ENCODE peak calls at places on chromosomes 12 and 14, in five cellular contexts. One of them, this sample, is unnamed.

GRCh38 chr14:103858063-103858820 is 10.9 kb upstream of the PPP1R13B start:
- DNase-seq in Peyer's patch: no peak
- DNase-seq in ovary: no peak
- DNase-seq in psoas muscle: no peak
- DNase-seq in heart left ventricle: no peak
- DNase-seq in this sample: no peak

GRCh38 chr12:50567926-50568325 is 63.1 kb downstream of the DIP2B start:
- DNase-seq in psoas muscle: no peak
- DNase-seq in Peyer's patch: no peak
- DNase-seq in heart left ventricle: no peak
- DNase-seq in ovary: no peak
- DNase-seq in this sample: no peak

GRCh38 chr12:129870146-129870545 is 33.7 kb downstream of the TMEM132D start:
- DNase-seq in Peyer's patch: no peak
- DNase-seq in ovary: no peak
- DNase-seq in heart left ventricle: no peak
- DNase-seq in psoas muscle: no peak
- DNase-seq in this sample: no peak

GRCh38 chr12:127273621-127274020 is 993.3 kb upstream of the TMEM132C start:
- DNase-seq in psoas muscle: no peak
- DNase-seq in Peyer's patch: no peak
- DNase-seq in heart left ventricle: no peak
- DNase-seq in ovary: no peak
- DNase-seq in this sample: no peak

GRCh38 chr12:123995023-123995422 is 22.0 kb downstream of the ZNF664 start:
- DNase-seq in psoas muscle: no peak
- DNase-seq in ovary: no peak
- DNase-seq in heart left ventricle: no peak
- DNase-seq in Peyer's patch: no peak
- DNase-seq in this sample: no peak

GRCh38 chr12:107200394-107200793 is 107.0 kb upstream of the CRY1 start:
- DNase-seq in ovary: no peak
- DNase-seq in heart left ventricle: no peak
- DNase-seq in Peyer's patch: no peak
- DNase-seq in psoas muscle: no peak
- DNase-seq in this sample: no peak

GRCh38 chr14:73008501-73008900 is 18.4 kb downstream of the ZFYVE1 start:
- DNase-seq in psoas muscle: no peak
- DNase-seq in Peyer's patch: no peak
- DNase-seq in heart left ventricle: peak
- DNase-seq in ovary: no peak
- DNase-seq in this sample: no peak

GRCh38 chr14:96497586-96497985 is 4.6 kb upstream of the PAPOLA start:
- DNase-seq in ovary: no peak
- DNase-seq in Peyer's patch: no peak
- DNase-seq in heart left ventricle: no peak
- DNase-seq in psoas muscle: no peak
- DNase-seq in this sample: no peak

GRCh38 chr14:99568567-99569560 is 35.1 kb downstream of the CCDC85C start:
- DNase-seq in psoas muscle: no peak
- DNase-seq in Peyer's patch: no peak
- DNase-seq in ovary: peak
- DNase-seq in heart left ventricle: peak
- DNase-seq in this sample: no peak

GRCh38 chr14:36671149-36671548 is 9.5 kb downstream of the PAX9 start:
- DNase-seq in Peyer's patch: no peak
- DNase-seq in heart left ventricle: no peak
- DNase-seq in psoas muscle: no peak
- DNase-seq in ovary: no peak
- DNase-seq in this sample: no peak

GRCh38 chr12:26153421-26154154 is 28.8 kb upstream of the BHLHE41 start:
- DNase-seq in heart left ventricle: peak
- DNase-seq in psoas muscle: no peak
- DNase-seq in ovary: peak
- DNase-seq in Peyer's patch: peak
- DNase-seq in this sample: no peak

GRCh38 chr12:67482751-67483661 is 165.5 kb upstream of the DYRK2 start:
- DNase-seq in ovary: peak
- DNase-seq in Peyer's patch: peak
- DNase-seq in heart left ventricle: peak
- DNase-seq in psoas muscle: peak
- DNase-seq in this sample: no peak

DNA sequence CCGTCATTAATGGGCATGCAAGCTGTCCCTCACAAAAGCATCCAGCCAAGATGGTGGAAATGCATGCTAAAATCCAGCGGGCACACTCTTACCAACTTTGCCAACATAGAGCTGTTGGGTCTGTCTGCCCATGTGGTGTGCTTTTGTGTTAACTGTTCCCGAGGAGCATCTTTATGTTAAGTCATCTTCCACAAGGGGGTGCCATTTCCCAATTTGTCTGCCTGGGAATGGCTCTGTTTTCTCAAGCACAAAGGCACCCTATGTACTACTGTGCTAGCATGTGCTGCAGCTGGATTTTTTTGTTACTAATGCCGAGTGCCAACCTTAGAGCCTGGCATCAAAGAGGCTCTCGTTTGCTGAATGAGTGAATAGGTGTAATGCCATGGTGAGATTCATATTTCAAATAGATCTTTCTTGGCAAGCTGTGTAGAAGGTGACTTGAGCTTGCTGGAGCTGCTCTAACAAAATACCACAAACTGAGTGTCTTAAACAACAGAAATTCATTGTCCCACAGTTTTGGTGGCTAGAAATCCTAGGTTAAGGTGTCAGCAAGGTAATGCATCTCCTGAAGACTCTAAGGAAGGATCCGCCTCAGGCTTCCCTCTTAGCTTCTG is 74.3 kb downstream of the TRHDE start:
- DNase-seq in ovary: peak
- DNase-seq in Peyer's patch: peak
- DNase-seq in psoas muscle: peak
- DNase-seq in heart left ventricle: peak
- DNase-seq in this sample: no peak
- TF ChIP-seq CTCF in ovary: peak
- TF ChIP-seq CTCF in Peyer's patch: peak
- TF ChIP-seq CTCF in psoas muscle: peak
- TF ChIP-seq CTCF in heart left ventricle: peak
- TF ChIP-seq CTCF in this sample: peak

DNA sequence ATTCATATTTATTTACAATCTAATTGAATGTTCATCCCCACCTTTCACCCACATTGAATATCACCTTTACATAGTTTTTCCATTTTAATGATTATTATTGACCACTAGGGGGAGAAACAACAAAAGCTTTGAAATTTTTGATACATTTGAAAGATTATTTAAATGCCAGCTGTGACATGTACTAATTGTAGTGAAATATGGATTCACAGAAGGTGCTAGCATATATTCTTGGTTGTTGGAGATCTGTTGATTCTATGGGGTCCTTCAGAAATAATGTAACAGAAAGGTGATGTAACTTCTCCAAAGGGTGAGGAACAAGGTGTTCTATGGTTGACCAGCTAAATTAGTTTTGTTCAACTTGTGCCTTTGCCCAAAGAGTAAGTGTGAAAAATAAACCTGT is 22.4 kb upstream of the GPR33 start:
- DNase-seq in psoas muscle: no peak
- DNase-seq in ovary: no peak
- DNase-seq in heart left ventricle: no peak
- DNase-seq in Peyer's patch: no peak
- DNase-seq in this sample: no peak
- TF ChIP-seq CTCF in psoas muscle: peak
- TF ChIP-seq CTCF in ovary: peak
- TF ChIP-seq CTCF in heart left ventricle: peak
- TF ChIP-seq CTCF in Peyer's patch: peak
- TF ChIP-seq CTCF in this sample: peak

GRCh38 chr12:55739025-55739378 is 3.9 kb upstream of the GDF11 start:
- DNase-seq in heart left ventricle: no peak
- DNase-seq in psoas muscle: no peak
- DNase-seq in ovary: no peak
- DNase-seq in Peyer's patch: no peak
- DNase-seq in this sample: no peak

GRCh38 chr12:55736076-55736475 is 6.8 kb upstream of the GDF11 start:
- DNase-seq in Peyer's patch: peak
- DNase-seq in psoas muscle: no peak
- DNase-seq in heart left ventricle: no peak
- DNase-seq in ovary: no peak
- DNase-seq in this sample: no peak

GRCh38 chr12:55736780-55737580 is 5.9 kb upstream of the GDF11 start:
- DNase-seq in psoas muscle: peak
- DNase-seq in heart left ventricle: peak
- DNase-seq in Peyer's patch: peak
- DNase-seq in ovary: no peak
- DNase-seq in this sample: no peak

GRCh38 chr12:55738113-55739024 is 4.6 kb upstream of the GDF11 start:
- DNase-seq in Peyer's patch: peak
- DNase-seq in ovary: peak
- DNase-seq in psoas muscle: peak
- DNase-seq in heart left ventricle: peak
- DNase-seq in this sample: no peak

GRCh38 chr12:55737581-55738112 is 5.3 kb upstream of the GDF11 start:
- DNase-seq in heart left ventricle: no peak
- DNase-seq in ovary: no peak
- DNase-seq in Peyer's patch: peak
- DNase-seq in psoas muscle: no peak
- DNase-seq in this sample: no peak
- TF ChIP-seq CTCF in heart left ventricle: no peak
- TF ChIP-seq CTCF in ovary: no peak
- TF ChIP-seq CTCF in Peyer's patch: no peak
- TF ChIP-seq CTCF in psoas muscle: no peak
- TF ChIP-seq CTCF in this sample: no peak

GRCh38 chr14:80927385-80927989 is 14.1 kb downstream of the CEP128 start:
- DNase-seq in psoas muscle: no peak
- DNase-seq in Peyer's patch: no peak
- DNase-seq in heart left ventricle: no peak
- DNase-seq in ovary: no peak
- DNase-seq in this sample: no peak
- TF ChIP-seq CTCF in psoas muscle: no peak
- TF ChIP-seq CTCF in Peyer's patch: no peak
- TF ChIP-seq CTCF in heart left ventricle: no peak
- TF ChIP-seq CTCF in ovary: no peak
- TF ChIP-seq CTCF in this sample: no peak

GRCh38 chr12:16492820-16493797 is 112.9 kb downstream of the LMO3 start:
- DNase-seq in psoas muscle: no peak
- DNase-seq in heart left ventricle: no peak
- DNase-seq in Peyer's patch: no peak
- DNase-seq in ovary: no peak
- DNase-seq in this sample: no peak

GRCh38 chr12:16495196-16495595 is 110.8 kb downstream of the LMO3 start:
- DNase-seq in ovary: no peak
- DNase-seq in psoas muscle: no peak
- DNase-seq in heart left ventricle: no peak
- DNase-seq in Peyer's patch: no peak
- DNase-seq in this sample: no peak

GRCh38 chr12:16492240-16492639 is 113.7 kb downstream of the LMO3 start:
- DNase-seq in Peyer's patch: no peak
- DNase-seq in ovary: no peak
- DNase-seq in heart left ventricle: no peak
- DNase-seq in psoas muscle: no peak
- DNase-seq in this sample: no peak
- TF ChIP-seq CTCF in Peyer's patch: no peak
- TF ChIP-seq CTCF in ovary: no peak
- TF ChIP-seq CTCF in heart left ventricle: no peak
- TF ChIP-seq CTCF in psoas muscle: no peak
- TF ChIP-seq CTCF in this sample: no peak